ENCODE peak calls at places on chromosomes 16 and 17, in nine cellular contexts. T is GM12878, N is DND-41, W is GM23338, L is psoas muscle, P is heart right ventricle, H is SK-N-MC, U is ascending aorta, C is thyroid gland. J is an unnamed sample.

GRCh38 chr16:3027983-3028715 is 4.3 kb downstream of the THOC6 start:
- DNase-seq in T (peak; percentile 23), N (peak; percentile 83), W (peak; percentile 92), L (peak; percentile 90), P (peak; percentile 52), H (no peak), U (peak; percentile 84), C (peak; percentile 92), J (peak; percentile 86)

GRCh38 chr17:73274490-73274889 is 12.8 kb upstream of the CPSF4L start:
- DNase-seq in T (no peak), N (no peak), W (no peak), L (no peak), P (no peak), H (no peak), U (no peak), C (no peak), J (no peak)

GRCh38 chr17:37182786-37183185 is 193.0 kb upstream of the C17orf78 start:
- DNase-seq in T (no peak), N (no peak), W (no peak), L (no peak), P (no peak), H (no peak), U (no peak), C (no peak), J (peak; percentile 27)

GRCh38 chr16:7456221-7456620 is 123.6 kb downstream of the RBFOX1 start:
- DNase-seq in T (no peak), N (no peak), W (no peak), L (no peak), P (no peak), H (no peak), U (no peak), C (no peak), J (no peak)

GRCh38 chr17:61323696-61324539 is 75.7 kb upstream of the TBX2 start:
- DNase-seq in T (no peak), N (no peak), W (no peak), L (no peak), P (no peak), H (no peak), U (no peak), C (no peak), J (no peak)

GRCh38 chr17:50459081-50459676 is 9.5 kb downstream of the CHAD start:
- DNase-seq in T (no peak), N (no peak), W (no peak), L (no peak), P (no peak), H (no peak), U (no peak), C (no peak), J (no peak)

GRCh38 chr16:52069866-52070265 is 477.1 kb downstream of the TOX3 start:
- DNase-seq in T (no peak), N (no peak), W (peak; percentile 80), L (no peak), P (no peak), H (no peak), U (no peak), C (no peak), J (peak; percentile 34)

GRCh38 chr16:57984443-57985203 is 13.7 kb upstream of the CNGB1 start:
- DNase-seq in T (no peak), N (no peak), W (peak; percentile 98), L (peak; percentile 87), P (peak; percentile 67), H (peak; percentile 24), U (peak; percentile 86), C (peak; percentile 94), J (peak; percentile 82)

DNA sequence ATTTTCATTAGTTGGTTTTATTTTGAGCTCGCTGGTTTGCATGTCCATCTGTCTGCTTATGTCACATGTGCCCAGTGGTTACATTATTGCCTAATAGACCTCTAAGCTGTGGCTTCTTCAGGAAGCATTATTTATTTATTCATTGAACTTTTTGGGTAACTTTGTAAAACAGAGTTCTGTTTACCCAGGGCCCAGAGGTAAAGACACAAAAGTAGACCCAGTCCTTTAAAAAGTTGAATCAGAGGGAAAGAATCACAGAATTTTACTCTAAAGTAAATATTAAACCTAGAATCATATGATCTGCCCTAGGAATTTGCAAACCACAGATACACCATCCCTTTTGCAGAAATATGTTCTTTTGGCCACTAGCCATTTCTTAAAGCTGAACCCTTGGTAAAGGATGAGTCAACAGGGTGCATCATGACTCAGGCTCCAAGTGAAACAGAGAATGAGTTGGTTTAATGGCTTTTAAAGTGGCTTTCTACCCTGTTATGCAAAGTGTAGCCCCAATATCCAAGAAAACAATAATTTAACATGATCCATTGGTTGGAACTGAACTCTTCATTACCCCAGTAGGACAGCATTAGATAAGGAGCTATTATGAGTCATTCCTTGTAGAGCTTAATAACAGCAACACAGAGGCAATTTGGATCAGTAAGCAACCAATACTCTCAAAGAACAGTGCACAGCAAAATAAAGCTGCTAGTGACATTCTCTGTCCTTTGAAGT is 236.3 kb downstream of the KCNJ2 start:
- DNase-seq in T (peak; percentile 41), N (no peak), W (no peak), L (no peak), P (no peak), H (no peak), U (no peak), C (no peak), J (peak; percentile 92)
- H3K27ac ChIP-seq in T (no peak overlapping the region), N (no peak overlapping the region), W (no peak overlapping the region), L (no peak overlapping the region), P (no peak overlapping the region), H (no peak overlapping the region), U (no peak overlapping the region), C (no peak overlapping the region), J (no peak overlapping the region)

GRCh38 chr16:1097156-1097555 is 1.1 kb upstream of the C1QTNF8 start:
- DNase-seq in T (no peak), N (peak; percentile 24), W (no peak), L (no peak), P (no peak), H (no peak), U (no peak), C (no peak), J (no peak)

GRCh38 chr16:1098266-1098991 is 2.4 kb upstream of the C1QTNF8 start:
- DNase-seq in T (no peak), N (no peak), W (no peak), L (peak; percentile 67), P (no peak), H (no peak), U (no peak), C (no peak), J (no peak)

GRCh38 chr16:1099224-1100083 is 3.4 kb upstream of the C1QTNF8 start:
- DNase-seq in T (no peak), N (no peak), W (no peak), L (no peak), P (no peak), H (no peak), U (no peak), C (no peak), J (no peak)

GRCh38 chr16:1096164-1097082 is at the start of gene C1QTNF8:
- DNase-seq in T (no peak), N (no peak), W (no peak), L (no peak), P (no peak), H (no peak), U (peak; percentile 82), C (no peak), J (no peak)

GRCh38 chr16:1097800-1098199 is 1.8 kb upstream of the C1QTNF8 start:
- DNase-seq in T (no peak), N (no peak), W (no peak), L (peak; percentile 96), P (peak; percentile 77), H (no peak), U (peak; percentile 97), C (no peak), J (no peak)
- H3K27ac ChIP-seq in T (no peak overlapping the region), N (no peak overlapping the region), W (no peak overlapping the region), L (peak overlapping the region; percentile 76), P (peak overlapping the region; percentile 78), H (no peak overlapping the region), U (peak overlapping the region; percentile 90), C (no peak overlapping the region), J (no peak overlapping the region)

DNA sequence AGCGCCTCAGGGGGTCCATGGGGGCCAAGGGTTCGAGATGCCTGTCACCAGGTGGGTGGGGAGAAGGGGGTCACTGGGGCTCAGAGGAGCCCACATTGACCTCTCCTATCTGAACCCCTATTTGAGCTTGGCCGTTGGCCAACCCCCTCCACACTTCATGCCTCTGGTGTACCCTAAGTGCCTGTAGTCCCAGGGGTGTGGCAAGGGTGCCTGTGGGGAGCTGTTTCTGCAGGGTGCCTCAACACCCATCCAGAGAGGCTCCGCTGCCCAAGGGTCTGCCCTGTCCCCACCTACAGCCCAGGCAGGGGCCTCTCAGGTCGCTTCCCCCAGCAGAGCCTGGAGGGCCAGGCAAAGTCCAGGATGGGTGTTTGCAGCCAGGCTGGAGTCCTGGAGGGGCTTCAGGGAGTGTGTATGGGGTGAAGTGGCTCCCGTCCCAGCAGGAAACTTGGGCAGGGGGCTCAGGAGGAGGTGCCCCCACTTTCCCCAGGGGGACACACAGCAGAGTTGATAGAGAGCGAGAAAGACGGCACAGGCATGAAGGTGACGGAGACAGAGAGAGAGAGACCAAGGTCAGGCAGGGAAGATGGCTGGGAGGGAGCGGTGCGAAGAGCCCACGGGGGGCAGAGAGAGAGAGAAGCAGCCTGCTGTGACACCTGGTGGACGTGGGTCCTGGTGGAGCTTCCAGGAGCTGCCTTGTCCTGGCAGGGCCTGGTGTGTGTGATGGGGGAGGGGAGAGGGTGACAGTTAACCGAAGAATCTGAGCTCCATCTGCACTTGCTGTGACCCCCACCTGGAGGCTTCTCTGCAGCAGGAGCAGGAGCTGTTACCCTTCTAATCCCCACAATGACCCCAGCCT is at the start of gene SEPTIN12:
- DNase-seq in T (no peak), N (no peak), W (peak; percentile 32), L (no peak), P (no peak), H (no peak), U (no peak), C (no peak), J (no peak)
- H3K27ac ChIP-seq in T (no peak within 1 kb of the TSS), N (no peak within 1 kb of the TSS), W (no peak within 1 kb of the TSS), L (no peak within 1 kb of the TSS), P (no peak within 1 kb of the TSS), H (no peak within 1 kb of the TSS), U (no peak within 1 kb of the TSS), C (no peak within 1 kb of the TSS), J (peak within 1 kb of the TSS; percentile 15)

GRCh38 chr17:69056179-69056823 is 4.4 kb downstream of the ABCA9 start:
- DNase-seq in T (no peak), N (no peak), W (no peak), L (no peak), P (no peak), H (no peak), U (no peak), C (no peak), J (no peak)

GRCh38 chr17:69050999-69051775 is 9.5 kb downstream of the ABCA9 start:
- DNase-seq in T (no peak), N (no peak), W (no peak), L (no peak), P (no peak), H (no peak), U (no peak), C (no peak), J (no peak)

GRCh38 chr17:69058165-69058564 is 2.6 kb downstream of the ABCA9 start:
- DNase-seq in T (no peak), N (no peak), W (peak; percentile 62), L (no peak), P (no peak), H (no peak), U (no peak), C (no peak), J (no peak)

GRCh38 chr17:69057280-69057679 is 3.4 kb downstream of the ABCA9 start:
- DNase-seq in T (no peak), N (no peak), W (no peak), L (no peak), P (no peak), H (no peak), U (no peak), C (no peak), J (no peak)

DNA sequence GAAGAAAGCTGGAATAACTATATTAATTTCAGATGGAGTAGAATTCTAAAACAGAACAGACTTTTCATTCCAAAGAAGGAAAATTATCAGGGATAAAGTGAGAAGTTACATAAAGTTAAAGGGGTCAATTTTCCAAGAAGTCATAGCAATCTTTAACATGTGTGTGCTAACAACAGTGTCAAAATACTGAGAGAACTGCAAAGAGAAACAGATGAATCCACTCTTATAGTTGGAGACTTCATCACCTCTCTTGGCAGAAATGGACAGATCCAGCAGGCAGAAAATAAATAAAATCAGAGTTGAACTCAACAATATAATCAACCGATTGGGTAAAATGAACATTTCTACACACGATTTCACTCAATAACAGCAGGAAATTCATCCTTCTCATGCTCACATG is 5.4 kb downstream of the ABCA9 start:
- DNase-seq in T (no peak), N (no peak), W (no peak), L (no peak), P (no peak), H (no peak), U (no peak), C (no peak), J (no peak)
- H3K27ac ChIP-seq in T (no peak overlapping the region), N (no peak overlapping the region), W (no peak overlapping the region), L (no peak overlapping the region), P (no peak overlapping the region), H (no peak overlapping the region), U (no peak overlapping the region), C (no peak overlapping the region), J (no peak overlapping the region)

J was measured in RWPE1.